ENCODE peak calls at places on chromosomes 16 and 17, in seven cellular contexts. C, E, I, R, N, Q and D are unnamed samples.

GRCh38 chr17:65346166-65346565 is 209.0 kb downstream of the RGS9 start:
- DNase-seq in C (no peak), N (no peak), E (no peak), Q (no peak), I (no peak), R (peak), D (no peak)

GRCh38 chr16:56793504-56793903 is 63.6 kb downstream of the NUP93 start:
- DNase-seq in Q (no peak), C (peak), R (peak), N (no peak), E (peak), I (no peak), D (no peak)

GRCh38 chr16:8867483-8868271 is 1.1 kb downstream of the CARHSP1 start:
- DNase-seq in I (no peak), E (no peak), R (peak), Q (no peak), C (no peak), N (no peak), D (no peak)

GRCh38 chr17:61403846-61404701 is 4.4 kb downstream of the TBX2 start:
- DNase-seq in R (no peak), E (peak), I (no peak), C (no peak), N (peak), Q (peak), D (no peak)

GRCh38 chr17:28702752-28703150 is 8.9 kb downstream of the PROCA1 start:
- DNase-seq in I (no peak), N (no peak), E (no peak), C (no peak), R (peak), Q (no peak), D (no peak)

GRCh38 chr17:74918906-74919305 is 4.1 kb downstream of the USH1G start:
- DNase-seq in Q (no peak), I (no peak), R (no peak), C (no peak), N (no peak), E (no peak), D (no peak)

GRCh38 chr16:30394603-30395154 is 541 bp upstream of the ZNF48 start:
- DNase-seq in E (peak), Q (peak), R (peak), I (no peak), C (no peak), N (no peak), D (no peak)

GRCh38 chr17:79907855-79908254 is 68.6 kb upstream of the CBX4 start:
- DNase-seq in R (no peak), N (peak), I (no peak), Q (no peak), E (no peak), C (no peak), D (no peak)

GRCh38 chr16:76577003-76577402 is 299.8 kb downstream of the CNTNAP4 start:
- DNase-seq in Q (no peak), I (no peak), C (peak), E (no peak), R (no peak), N (no peak), D (no peak)

GRCh38 chr16:75209944-75210343 is 3.0 kb upstream of the CTRB2 start:
- DNase-seq in C (no peak), E (no peak), R (no peak), Q (no peak), N (no peak), I (no peak), D (no peak)

GRCh38 chr17:20234266-20234665 is 225.1 kb downstream of the SPECC1 start:
- DNase-seq in R (no peak), I (no peak), N (no peak), E (no peak), Q (no peak), C (peak), D (peak)

GRCh38 chr17:69179227-69179952 is 37.7 kb upstream of the ABCA6 start:
- DNase-seq in N (no peak), R (peak), Q (no peak), C (peak), I (no peak), E (peak), D (no peak)

GRCh38 chr17:38844261-38844757 is 9.2 kb downstream of the RPL23 start:
- DNase-seq in I (no peak), E (peak), C (peak), N (no peak), Q (no peak), R (peak), D (no peak)

GRCh38 chr17:81291662-81292061 is 3.4 kb downstream of the SLC38A10 start:
- DNase-seq in I (no peak), C (peak), N (peak), E (peak), Q (peak), R (peak), D (peak)

GRCh38 chr16:27217256-27217655 is 13.9 kb downstream of the KDM8 start:
- DNase-seq in Q (peak), R (peak), C (no peak), E (peak), N (no peak), I (peak), D (no peak)

GRCh38 chr16:88922114-88922825 is 54.7 kb downstream of the CBFA2T3 start:
- DNase-seq in E (peak), Q (peak), R (peak), C (no peak), I (peak), N (peak), D (no peak)

GRCh38 chr16:15041260-15042011 is 14.4 kb downstream of the NTAN1 start:
- DNase-seq in E (peak), Q (peak), I (no peak), N (peak), R (peak), C (no peak), D (no peak)

GRCh38 chr16:24054649-24055560 is 201.2 kb upstream of the CACNG3 start:
- DNase-seq in E (peak), N (no peak), Q (no peak), R (peak), I (no peak), C (no peak), D (no peak)

GRCh38 chr17:78359216-78359935 is 501 bp downstream of the SOCS3 start:
- DNase-seq in I (no peak), C (no peak), N (peak), R (peak), Q (peak), E (peak), D (peak)

GRCh38 chr16:19136549-19137196 is 22.9 kb downstream of the ITPRIPL2 start:
- DNase-seq in E (no peak), I (no peak), Q (no peak), R (no peak), N (peak), C (no peak), D (no peak)

GRCh38 chr16:75029854-75030253 is 31.0 kb downstream of the ZNRF1 start:
- DNase-seq in R (peak), E (no peak), C (no peak), Q (peak), N (no peak), I (no peak), D (no peak)